ENCODE peak calls at places on chromosomes 5 and 9, in eight cellular contexts. Q is pancreas, A is body of pancreas, B is cardiac muscle cell, M is HCT116, W is AG04450, J is lung, N is mammary epithelial cell. C is an unnamed sample.
A peak's percentile ranks its signal among the peaks of the same experiment; 100 is the strongest.

GRCh38 chr9:93861736-93862358 is 93.3 kb downstream of the BARX1 start:
- DNase-seq in Q (no peak), A (no peak), B (no peak), M (no peak), W (no peak), J (no peak), N (no peak), C (no peak)

GRCh38 chr9:96612105-96612965 is 7.3 kb downstream of the CDC14B start:
- DNase-seq in Q (peak; percentile 39), A (peak; percentile 68), B (peak; percentile 28), M (no peak), W (peak; percentile 71), J (peak; percentile 33), N (peak; percentile 69), C (peak; percentile 88)

GRCh38 chr5:1796371-1797108 is 3.1 kb downstream of the MRPL36 start:
- DNase-seq in Q (no peak), A (no peak), B (no peak), M (no peak), W (no peak), J (no peak), N (no peak), C (no peak)

GRCh38 chr5:171275822-171276544 is 33.1 kb upstream of the TLX3 start:
- DNase-seq in Q (no peak), A (no peak), B (no peak), M (no peak), W (no peak), J (no peak), N (no peak), C (no peak)

GRCh38 chr9:37382161-37382981 is 40.1 kb upstream of the GRHPR start:
- DNase-seq in Q (no peak), A (no peak), B (no peak), M (no peak), W (no peak), J (no peak), N (no peak), C (no peak)

GRCh38 chr9:5949103-5949699 is 58.5 kb downstream of the MLANA start:
- DNase-seq in Q (no peak), A (peak; percentile 46), B (no peak), M (no peak), W (no peak), J (no peak), N (peak; percentile 21), C (no peak)

GRCh38 chr9:124940521-124940893 is 376 bp downstream of the GOLGA1 start:
- DNase-seq in Q (no peak), A (no peak), B (no peak), M (no peak), W (no peak), J (no peak), N (no peak), C (no peak)

GRCh38 chr5:131170540-131171275 is at the start of gene LYRM7:
- DNase-seq in Q (peak; percentile 98), A (peak; percentile 97), B (peak; percentile 100), M (peak; percentile 99), W (peak; percentile 96), J (peak; percentile 98), N (peak; percentile 100), C (peak; percentile 98)

GRCh38 chr5:56028708-56029107 is 33.9 kb upstream of the IL6ST start:
- DNase-seq in Q (no peak), A (no peak), B (no peak), M (no peak), W (no peak), J (no peak), N (no peak), C (no peak)

GRCh38 chr5:154072782-154073171 is 34.0 kb downstream of the MFAP3 start:
- DNase-seq in Q (no peak), A (no peak), B (peak; percentile 26), M (no peak), W (no peak), J (no peak), N (no peak), C (no peak)

DNA sequence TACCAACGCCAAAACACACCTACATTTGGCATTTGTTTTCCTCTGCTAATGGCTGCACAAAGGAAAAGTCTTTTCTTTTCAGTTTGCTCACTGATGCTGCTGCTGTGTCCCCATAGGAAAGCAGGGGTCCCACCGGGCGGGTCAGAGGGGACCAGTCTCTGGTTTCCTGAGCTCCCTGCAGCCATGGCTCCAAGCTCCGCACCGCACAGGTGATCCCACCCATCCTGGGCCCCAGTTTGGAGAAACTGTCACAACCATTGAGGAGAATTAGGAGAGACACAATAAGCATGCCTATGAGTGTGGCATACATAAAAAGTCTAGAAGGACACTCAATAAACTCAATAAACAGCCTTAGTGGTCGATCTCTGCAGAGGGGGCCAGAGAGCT is 19.9 kb downstream of the MED10 start:
- DNase-seq in Q (no peak), A (no peak), B (no peak), M (no peak), W (no peak), J (no peak), N (no peak), C (no peak)
- TF ChIP-seq CTCF in Q (no peak), A (no peak), B (no peak), M (no peak), W (no peak), J (no peak), N (no peak), C (no peak)

DNA sequence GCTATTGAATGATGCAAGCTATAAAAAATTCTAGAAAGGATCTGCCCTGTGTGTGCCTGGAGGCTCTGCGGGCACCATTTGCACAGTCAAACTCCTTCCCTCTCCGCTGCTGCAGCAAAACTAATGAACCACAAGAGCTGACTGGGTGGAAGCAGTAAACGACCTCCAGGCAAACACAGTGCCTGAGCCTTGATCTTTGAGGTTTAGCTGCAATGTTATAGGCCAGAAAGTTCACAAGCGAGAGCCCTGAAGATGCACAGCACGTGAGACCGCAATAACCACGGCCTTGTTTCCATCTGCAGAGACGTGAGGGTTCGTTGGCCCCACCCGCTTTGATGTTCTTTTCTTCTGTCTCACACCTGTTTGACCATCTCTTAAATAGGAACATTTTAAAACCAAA is 69.2 kb upstream of the S1PR3 start:
- DNase-seq in Q (no peak), A (no peak), B (no peak), M (no peak), W (no peak), J (no peak), N (no peak), C (no peak)
- H3K27ac ChIP-seq in Q (no peak overlapping the region), A (no peak overlapping the region), B (no peak overlapping the region), M (no peak overlapping the region), W (no peak overlapping the region), J (no peak overlapping the region), N (no peak overlapping the region), C (no peak overlapping the region)

DNA sequence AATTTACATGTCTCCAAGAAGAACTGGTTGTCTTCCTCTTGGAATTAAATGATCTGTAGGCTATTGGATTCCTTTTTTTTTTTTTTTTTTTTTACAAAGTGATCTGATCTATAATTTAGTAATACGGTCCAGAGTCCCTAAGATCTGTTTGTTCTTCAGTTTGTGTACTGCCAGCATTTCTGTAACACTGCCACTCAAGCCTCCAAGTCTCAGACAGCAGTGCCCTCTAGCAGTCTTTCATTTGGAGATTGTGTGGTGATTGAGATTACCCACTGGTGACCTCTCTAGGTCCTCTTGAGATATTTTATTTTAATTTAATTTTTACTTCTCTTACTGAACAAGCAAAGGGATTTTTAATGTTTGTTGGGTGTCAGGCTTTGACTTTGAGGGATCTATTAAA is 40.8 kb downstream of the NDFIP1 start:
- DNase-seq in Q (no peak), A (no peak), B (no peak), M (no peak), W (no peak), J (no peak), N (no peak), C (no peak)
- TF ChIP-seq CTCF in Q (no peak), A (no peak), B (no peak), M (peak; percentile 64), W (no peak), J (no peak), N (no peak), C (no peak)

GRCh38 chr5:10351882-10352395 is 1.6 kb upstream of the MARCHF6 start:
- DNase-seq in Q (no peak), A (no peak), B (no peak), M (no peak), W (no peak), J (no peak), N (no peak), C (no peak)
- H3K27ac ChIP-seq in Q (peak overlapping the region; percentile 100), A (no peak overlapping the region), B (peak overlapping the region; percentile 99), M (no peak overlapping the region), W (peak overlapping the region; percentile 98), J (peak overlapping the region; percentile 99), N (peak overlapping the region; percentile 94), C (peak overlapping the region; percentile 97)

GRCh38 chr5:77775773-77776605 is at the start of gene TBCA:
- DNase-seq in Q (peak; percentile 84), A (peak; percentile 88), B (peak; percentile 93), M (peak; percentile 83), W (peak; percentile 73), J (peak; percentile 86), N (peak; percentile 88), C (peak; percentile 84)
- TF ChIP-seq CTCF in Q (no peak), A (no peak), B (peak; percentile 10), M (no peak), W (no peak), J (no peak), N (no peak), C (peak; percentile 9)

DNA sequence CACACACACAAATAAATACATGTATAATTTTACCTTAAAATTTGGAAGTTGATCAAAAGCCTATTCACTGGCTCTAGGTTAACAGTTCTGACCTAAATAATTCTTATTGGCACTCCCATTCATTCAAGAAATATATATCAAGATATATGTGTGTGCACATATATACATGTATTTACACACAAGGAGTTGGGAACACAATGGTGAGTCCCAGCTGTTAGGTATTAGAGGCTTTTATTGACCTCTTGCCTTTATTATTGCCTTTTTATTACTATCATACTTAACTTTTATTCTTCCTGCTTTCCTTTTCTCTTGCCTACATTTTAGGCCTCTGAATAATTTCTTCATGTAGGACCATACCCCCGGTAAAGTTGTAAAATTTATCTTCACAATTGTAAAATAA is 25.0 kb downstream of the CCDC152 start:
- DNase-seq in Q (no peak), A (no peak), B (no peak), M (no peak), W (no peak), J (no peak), N (no peak), C (no peak)
- H3K27ac ChIP-seq in Q (no peak overlapping the region), A (no peak overlapping the region), B (no peak overlapping the region), M (no peak overlapping the region), W (no peak overlapping the region), J (no peak overlapping the region), N (no peak overlapping the region), C (no peak overlapping the region)

GRCh38 chr5:95644351-95645042 is 2.1 kb upstream of the RFESD start:
- DNase-seq in Q (peak; percentile 53), A (peak; percentile 70), B (peak; percentile 67), M (peak; percentile 72), W (no peak), J (peak; percentile 54), N (peak; percentile 56), C (peak; percentile 38)

GRCh38 chr5:95647886-95648860 is 1.6 kb downstream of the RFESD start:
- DNase-seq in Q (no peak), A (no peak), B (peak; percentile 14), M (no peak), W (no peak), J (no peak), N (no peak), C (no peak)

GRCh38 chr5:95643152-95643551 is 3.4 kb upstream of the RFESD start:
- DNase-seq in Q (no peak), A (no peak), B (no peak), M (no peak), W (no peak), J (no peak), N (no peak), C (no peak)

GRCh38 chr5:95647331-95647659 is 718 bp downstream of the RFESD start:
- DNase-seq in Q (no peak), A (no peak), B (no peak), M (no peak), W (no peak), J (no peak), N (no peak), C (no peak)

GRCh38 chr5:95646569-95647330 is at the start of gene RFESD:
- DNase-seq in Q (peak; percentile 99), A (peak; percentile 100), B (peak; percentile 85), M (peak; percentile 91), W (peak; percentile 82), J (peak; percentile 98), N (peak; percentile 91), C (peak; percentile 95)
- TF ChIP-seq CTCF in Q (no peak), A (no peak), B (no peak), M (no peak), W (peak; percentile 18), J (peak; percentile 0), N (no peak), C (peak; percentile 16)